ENCODE peak calls at places on chromosome 15, in seven cellular contexts. One of them, this sample, is unnamed.

GRCh38 chr15:81126887-81127286 is 7.2 kb upstream of the CFAP161 start:
- DNase-seq in stimulated activated CD8-positive, alpha-beta memory T cell treated with anti-CD3 and anti-CD28 coated beads, Interleukin-12 subunit alpha, Interleukin-12 subunit beta, amount 100 ng/mL, for 4 hours: no peak
- DNase-seq in activated naive CD4-positive, alpha-beta T cell treated with Interleukin-2 at 50 U/mL for 16 hours: no peak
- DNase-seq in H7: no peak
- DNase-seq in fibroblast of villous mesenchyme: no peak
- DNase-seq in NCI-H1694: no peak
- DNase-seq in amniotic stem cell: no peak
- DNase-seq in this sample: no peak

GRCh38 chr15:64521726-64522164 is 61.4 kb downstream of the ZNF609 start:
- DNase-seq in stimulated activated CD8-positive, alpha-beta memory T cell treated with anti-CD3 and anti-CD28 coated beads, Interleukin-12 subunit alpha, Interleukin-12 subunit beta, amount 100 ng/mL, for 4 hours: no peak
- DNase-seq in amniotic stem cell: no peak
- DNase-seq in fibroblast of villous mesenchyme: peak
- DNase-seq in H7: peak
- DNase-seq in NCI-H1694: no peak
- DNase-seq in activated naive CD4-positive, alpha-beta T cell treated with Interleukin-2 at 50 U/mL for 16 hours: no peak
- DNase-seq in this sample: no peak

GRCh38 chr15:51162865-51163762 is 68.4 kb upstream of the TNFAIP8L3 start:
- DNase-seq in H7: peak
- DNase-seq in NCI-H1694: peak
- DNase-seq in amniotic stem cell: peak
- DNase-seq in activated naive CD4-positive, alpha-beta T cell treated with Interleukin-2 at 50 U/mL for 16 hours: peak
- DNase-seq in fibroblast of villous mesenchyme: peak
- DNase-seq in stimulated activated CD8-positive, alpha-beta memory T cell treated with anti-CD3 and anti-CD28 coated beads, Interleukin-12 subunit alpha, Interleukin-12 subunit beta, amount 100 ng/mL, for 4 hours: peak
- DNase-seq in this sample: peak

GRCh38 chr15:34243226-34243625 is 18.4 kb downstream of the EMC4 start:
- DNase-seq in activated naive CD4-positive, alpha-beta T cell treated with Interleukin-2 at 50 U/mL for 16 hours: no peak
- DNase-seq in fibroblast of villous mesenchyme: no peak
- DNase-seq in stimulated activated CD8-positive, alpha-beta memory T cell treated with anti-CD3 and anti-CD28 coated beads, Interleukin-12 subunit alpha, Interleukin-12 subunit beta, amount 100 ng/mL, for 4 hours: no peak
- DNase-seq in NCI-H1694: no peak
- DNase-seq in H7: no peak
- DNase-seq in amniotic stem cell: no peak
- DNase-seq in this sample: no peak

GRCh38 chr15:77579498-77580188 is 53.1 kb downstream of the LINGO1 start:
- DNase-seq in activated naive CD4-positive, alpha-beta T cell treated with Interleukin-2 at 50 U/mL for 16 hours: no peak
- DNase-seq in fibroblast of villous mesenchyme: no peak
- DNase-seq in NCI-H1694: no peak
- DNase-seq in stimulated activated CD8-positive, alpha-beta memory T cell treated with anti-CD3 and anti-CD28 coated beads, Interleukin-12 subunit alpha, Interleukin-12 subunit beta, amount 100 ng/mL, for 4 hours: no peak
- DNase-seq in H7: no peak
- DNase-seq in amniotic stem cell: no peak
- DNase-seq in this sample: no peak

GRCh38 chr15:90780916-90781315 is 63.8 kb downstream of the BLM start:
- DNase-seq in amniotic stem cell: no peak
- DNase-seq in stimulated activated CD8-positive, alpha-beta memory T cell treated with anti-CD3 and anti-CD28 coated beads, Interleukin-12 subunit alpha, Interleukin-12 subunit beta, amount 100 ng/mL, for 4 hours: no peak
- DNase-seq in activated naive CD4-positive, alpha-beta T cell treated with Interleukin-2 at 50 U/mL for 16 hours: no peak
- DNase-seq in fibroblast of villous mesenchyme: no peak
- DNase-seq in NCI-H1694: no peak
- DNase-seq in H7: no peak
- DNase-seq in this sample: no peak

GRCh38 chr15:62359416-62359815 is 194.3 kb upstream of the C2CD4B start:
- DNase-seq in activated naive CD4-positive, alpha-beta T cell treated with Interleukin-2 at 50 U/mL for 16 hours: no peak
- DNase-seq in fibroblast of villous mesenchyme: no peak
- DNase-seq in amniotic stem cell: no peak
- DNase-seq in stimulated activated CD8-positive, alpha-beta memory T cell treated with anti-CD3 and anti-CD28 coated beads, Interleukin-12 subunit alpha, Interleukin-12 subunit beta, amount 100 ng/mL, for 4 hours: no peak
- DNase-seq in H7: no peak
- DNase-seq in NCI-H1694: no peak
- DNase-seq in this sample: no peak

GRCh38 chr15:65806387-65806786 is 14.3 kb upstream of the DENND4A start:
- DNase-seq in stimulated activated CD8-positive, alpha-beta memory T cell treated with anti-CD3 and anti-CD28 coated beads, Interleukin-12 subunit alpha, Interleukin-12 subunit beta, amount 100 ng/mL, for 4 hours: no peak
- DNase-seq in activated naive CD4-positive, alpha-beta T cell treated with Interleukin-2 at 50 U/mL for 16 hours: no peak
- DNase-seq in H7: no peak
- DNase-seq in fibroblast of villous mesenchyme: no peak
- DNase-seq in NCI-H1694: no peak
- DNase-seq in amniotic stem cell: no peak
- DNase-seq in this sample: no peak

GRCh38 chr15:82539690-82540054 is 585 bp downstream of the RPS17 start:
- DNase-seq in fibroblast of villous mesenchyme: peak
- DNase-seq in activated naive CD4-positive, alpha-beta T cell treated with Interleukin-2 at 50 U/mL for 16 hours: no peak
- DNase-seq in NCI-H1694: no peak
- DNase-seq in stimulated activated CD8-positive, alpha-beta memory T cell treated with anti-CD3 and anti-CD28 coated beads, Interleukin-12 subunit alpha, Interleukin-12 subunit beta, amount 100 ng/mL, for 4 hours: no peak
- DNase-seq in amniotic stem cell: no peak
- DNase-seq in H7: peak
- DNase-seq in this sample: no peak

This sample was measured in NCI-H510A treated with DMSO at 0.1 percent for 48 hours.